ENCODE peak calls at places on chromosomes 16 and 17, in six cellular contexts. H is fibroblast of pulmonary artery; Y is psoas muscle; X is heart right ventricle; I is activated CD8-positive, alpha-beta memory T cell treated with anti-CD3 and anti-CD28 coated beads, Interleukin-2, amount 50 U/mL, for 4 hours; J is NCI-H1436. Z is an unnamed sample.

GRCh38 chr16:79186196-79186595 is 414.3 kb downstream of the MAF start:
- DNase-seq in J (no peak), I (no peak), Y (no peak), X (peak), H (no peak), Z (peak)

GRCh38 chr17:27567563-27567859 is 63.5 kb upstream of the LGALS9 start:
- DNase-seq in X (no peak), H (no peak), Y (no peak), J (no peak), I (no peak), Z (no peak)

GRCh38 chr17:45332989-45333701 is 16.3 kb upstream of the MAP3K14 start:
- DNase-seq in H (no peak), J (no peak), X (no peak), I (no peak), Y (no peak), Z (no peak)

GRCh38 chr17:1638624-1639300 is 6.8 kb downstream of the SCARF1 start:
- DNase-seq in I (no peak), J (no peak), H (no peak), X (no peak), Y (no peak), Z (no peak)

GRCh38 chr17:66508896-66509843 is 206.8 kb downstream of the PRKCA start:
- DNase-seq in X (no peak), Y (no peak), J (no peak), H (peak), I (peak), Z (peak)

GRCh38 chr17:57612202-57613071 is 132.7 kb downstream of the CCDC182 start:
- DNase-seq in J (peak), Y (no peak), X (no peak), I (no peak), H (no peak), Z (no peak)

GRCh38 chr16:4505356-4506153 is 29.4 kb downstream of the HMOX2 start:
- DNase-seq in H (no peak), Y (no peak), I (peak), J (no peak), X (no peak), Z (no peak)

GRCh38 chr16:19830902-19831555 is 53.6 kb downstream of the GPRC5B start:
- DNase-seq in J (no peak), H (no peak), I (no peak), Y (no peak), X (no peak), Z (no peak)

GRCh38 chr17:7478276-7479138 is 924 bp downstream of the ZBTB4 start:
- DNase-seq in X (peak), Y (peak), H (no peak), I (peak), J (peak), Z (peak)

GRCh38 chr16:27902551-27902950 is 161.0 kb downstream of the GSG1L start:
- DNase-seq in J (no peak), I (no peak), H (no peak), X (no peak), Y (no peak), Z (no peak)

GRCh38 chr17:66275651-66276050 is 26.8 kb upstream of the PRKCA start:
- DNase-seq in H (peak), J (no peak), Y (no peak), X (no peak), I (no peak), Z (peak)

GRCh38 chr16:11449716-11450115 is 104.5 kb downstream of the RMI2 start:
- DNase-seq in H (no peak), Y (no peak), X (no peak), J (no peak), I (no peak), Z (no peak)

Z was measured in adrenal gland.